ENCODE peak calls at places on chromosomes 5 and 9, in four cellular contexts. Y is H9, Z is mesendoderm, X is H1. B is an unnamed sample.

GRCh38 chr9:123400926-123401503 is 45.0 kb downstream of the CRB2 start:
- DNase-seq in X (no peak), Y (no peak), Z (no peak), B (no peak)

GRCh38 chr5:943874-944620 is 51.4 kb downstream of the TRIP13 start:
- DNase-seq in X (no peak), Y (no peak), Z (peak), B (no peak)

GRCh38 chr9:36632892-36633291 is 60.2 kb downstream of the MELK start:
- DNase-seq in Z (peak), X (no peak), Y (no peak), B (peak)

GRCh38 chr9:19161257-19162025 is 34.1 kb upstream of the PLIN2 start:
- DNase-seq in Z (peak), Y (no peak), X (no peak), B (peak)

GRCh38 chr9:124066783-124067563 is 55.4 kb downstream of the LHX2 start:
- DNase-seq in Y (no peak), X (no peak), Z (no peak), B (no peak)

GRCh38 chr9:70484232-70485130 is 70.0 kb upstream of the KLF9 start:
- DNase-seq in Y (peak), Z (peak), X (no peak), B (peak)

GRCh38 chr5:27571681-27572080 is 533.3 kb upstream of the CDH9 start:
- DNase-seq in Y (no peak), X (no peak), Z (no peak), B (no peak)

GRCh38 chr5:149445739-149446369 is 66.8 kb upstream of the IL17B start:
- DNase-seq in X (no peak), Z (peak), Y (no peak), B (peak)

GRCh38 chr5:38157024-38157423 is 101.3 kb upstream of the EGFLAM start:
- DNase-seq in X (no peak), Z (peak), Y (no peak), B (no peak)

GRCh38 chr9:99004717-99005460 is 61.2 kb downstream of the COL15A1 start:
- DNase-seq in X (no peak), Y (no peak), Z (no peak), B (no peak)

GRCh38 chr9:123131258-123131657 is 97.8 kb downstream of the GPR21 start:
- DNase-seq in Z (peak), Y (no peak), X (no peak), B (peak)

GRCh38 chr9:27701664-27702063 is 128.4 kb upstream of the C9orf72 start:
- DNase-seq in X (no peak), Y (no peak), Z (no peak), B (no peak)
- H3K56ac ChIP-seq in X (no peak), Y (no peak), Z (no peak), B (no peak)

GRCh38 chr9:97390791-97391406 is 21.0 kb upstream of the TDRD7 start:
- DNase-seq in Y (no peak), Z (no peak), X (no peak), B (no peak)
- H3K56ac ChIP-seq in Y (no peak), Z (no peak), X (no peak), B (no peak)

GRCh38 chr9:97786341-97786740 is 66.7 kb upstream of the FOXE1 start:
- DNase-seq in Z (peak), X (no peak), Y (no peak), B (peak)
- H3K56ac ChIP-seq in Z (no peak), X (no peak), Y (no peak), B (no peak)

GRCh38 chr9:129853614-129854013 is 18.4 kb downstream of the USP20 start:
- DNase-seq in X (no peak), Y (no peak), Z (no peak), B (no peak)
- H3K56ac ChIP-seq in X (no peak), Y (no peak), Z (no peak), B (no peak)

GRCh38 chr9:87702921-87703320 is 23.0 kb upstream of the CTSL start:
- DNase-seq in X (no peak), Y (no peak), Z (no peak), B (no peak)

GRCh38 chr9:87699835-87700234 is 26.1 kb upstream of the CTSL start:
- DNase-seq in X (no peak), Y (no peak), Z (no peak), B (no peak)

GRCh38 chr9:87703636-87704276 is 22.2 kb upstream of the CTSL start:
- DNase-seq in X (no peak), Y (no peak), Z (no peak), B (no peak)

GRCh38 chr9:87701491-87701890 is 24.4 kb upstream of the CTSL start:
- DNase-seq in Y (no peak), Z (no peak), X (no peak), B (no peak)

DNA sequence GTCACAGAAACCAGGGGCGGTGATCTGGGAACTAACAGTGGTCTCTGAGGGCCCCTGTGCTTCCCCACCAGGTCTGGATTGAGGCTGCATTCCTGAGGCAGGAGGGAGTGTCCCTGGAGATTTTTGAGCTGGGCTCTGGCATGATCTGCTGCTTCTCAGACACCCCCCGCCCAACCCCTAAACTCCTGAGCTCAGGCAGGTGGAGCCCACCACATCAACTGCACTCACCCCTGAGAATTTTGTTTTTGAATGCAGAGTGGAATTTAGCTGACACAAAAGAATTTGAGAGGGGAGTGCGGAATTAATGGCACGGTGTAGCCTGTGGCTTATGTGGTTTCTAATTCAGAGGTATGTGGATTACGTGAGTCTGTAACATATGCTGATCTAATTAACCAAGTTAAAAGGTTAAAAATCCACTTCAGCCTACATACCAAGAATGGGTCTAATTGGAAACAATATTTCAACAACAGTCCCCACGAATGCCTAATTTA is 23.9 kb upstream of the CTSL start:
- DNase-seq in Z (peak), X (no peak), Y (no peak), B (no peak)
- H3K56ac ChIP-seq in Z (no peak), X (no peak), Y (no peak), B (no peak)

DNA sequence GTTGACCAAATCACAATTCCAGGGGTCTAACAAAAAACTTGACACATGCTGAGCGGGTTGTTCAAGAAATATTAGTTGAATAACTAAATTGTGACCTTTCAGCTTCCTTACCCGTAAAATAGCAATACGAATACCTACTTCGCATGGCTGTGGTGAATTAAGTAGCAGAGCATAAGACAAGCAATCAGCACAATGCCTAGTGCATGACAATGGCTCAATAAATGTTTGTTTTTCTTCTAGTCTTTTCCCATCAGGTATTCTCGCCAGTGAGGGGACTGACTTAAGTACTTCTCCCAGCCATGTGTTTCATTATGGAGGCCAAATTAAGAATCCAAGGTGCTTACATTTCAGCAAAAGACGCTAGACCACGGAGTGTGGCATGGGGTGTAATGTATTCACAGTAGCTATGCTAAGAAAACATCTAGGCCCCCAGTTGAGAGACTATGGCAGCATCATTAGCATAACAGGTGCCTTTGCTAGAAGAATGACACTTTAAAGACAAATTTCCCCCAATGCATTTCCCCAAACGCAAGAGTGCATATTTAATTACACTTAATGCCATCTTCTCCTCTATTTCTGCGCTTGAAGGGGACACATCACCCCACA is 145.9 kb downstream of the ASTN2 start:
- DNase-seq in Z (no peak), Y (no peak), X (no peak), B (no peak)
- H3K56ac ChIP-seq in Z (no peak), Y (no peak), X (no peak), B (no peak)